ENCODE peak calls at places on chromosome 1, in eight cellular contexts. One of them, this sample, is unnamed.

GRCh38 chr1:44947060-44947773 is 39.2 kb downstream of the EIF2B3 start:
- DNase-seq in heart right ventricle: peak; percentile 13
- DNase-seq in astrocyte: peak; percentile 86
- DNase-seq in spleen: no peak
- DNase-seq in AG04450: peak; percentile 57
- DNase-seq in CD8-positive, alpha-beta T cell: no peak
- DNase-seq in AG09309: peak; percentile 55
- DNase-seq in foreskin fibroblast: peak; percentile 77
- DNase-seq in this sample: peak; percentile 88

GRCh38 chr1:2474104-2474787 is 1.8 kb upstream of the PLCH2 start:
- DNase-seq in heart right ventricle: no peak
- DNase-seq in astrocyte: no peak
- DNase-seq in AG09309: no peak
- DNase-seq in CD8-positive, alpha-beta T cell: no peak
- DNase-seq in AG04450: no peak
- DNase-seq in foreskin fibroblast: no peak
- DNase-seq in spleen: no peak
- DNase-seq in this sample: no peak

GRCh38 chr1:185936641-185937040 is 202.4 kb downstream of the HMCN1 start:
- DNase-seq in spleen: no peak
- DNase-seq in astrocyte: no peak
- DNase-seq in heart right ventricle: no peak
- DNase-seq in CD8-positive, alpha-beta T cell: no peak
- DNase-seq in AG09309: no peak
- DNase-seq in foreskin fibroblast: no peak
- DNase-seq in AG04450: no peak
- DNase-seq in this sample: no peak

GRCh38 chr1:6991271-6991670 is 206.0 kb downstream of the CAMTA1 start:
- DNase-seq in heart right ventricle: no peak
- DNase-seq in AG09309: no peak
- DNase-seq in astrocyte: peak; percentile 92
- DNase-seq in CD8-positive, alpha-beta T cell: no peak
- DNase-seq in spleen: no peak
- DNase-seq in AG04450: peak; percentile 8
- DNase-seq in foreskin fibroblast: peak; percentile 68
- DNase-seq in this sample: peak; percentile 48

GRCh38 chr1:85692730-85693314 is 15.4 kb downstream of the ZNHIT6 start:
- DNase-seq in foreskin fibroblast: peak; percentile 66
- DNase-seq in CD8-positive, alpha-beta T cell: no peak
- DNase-seq in heart right ventricle: no peak
- DNase-seq in AG09309: peak; percentile 47
- DNase-seq in astrocyte: peak; percentile 45
- DNase-seq in spleen: no peak
- DNase-seq in AG04450: peak; percentile 33
- DNase-seq in this sample: peak; percentile 87

GRCh38 chr1:191582169-191582568 is 576.1 kb upstream of the RGS18 start:
- DNase-seq in foreskin fibroblast: no peak
- DNase-seq in spleen: no peak
- DNase-seq in heart right ventricle: no peak
- DNase-seq in CD8-positive, alpha-beta T cell: no peak
- DNase-seq in astrocyte: no peak
- DNase-seq in AG09309: no peak
- DNase-seq in AG04450: no peak
- DNase-seq in this sample: peak; percentile 8

GRCh38 chr1:42179275-42179674 is 14.7 kb upstream of the GUCA2A start:
- DNase-seq in AG04450: no peak
- DNase-seq in spleen: no peak
- DNase-seq in heart right ventricle: no peak
- DNase-seq in astrocyte: peak; percentile 83
- DNase-seq in AG09309: peak; percentile 31
- DNase-seq in foreskin fibroblast: peak; percentile 61
- DNase-seq in CD8-positive, alpha-beta T cell: no peak
- DNase-seq in this sample: peak; percentile 94

GRCh38 chr1:226411619-226412018 is 3.7 kb upstream of the PARP1 start:
- DNase-seq in AG09309: no peak
- DNase-seq in heart right ventricle: no peak
- DNase-seq in astrocyte: no peak
- DNase-seq in spleen: no peak
- DNase-seq in foreskin fibroblast: no peak
- DNase-seq in CD8-positive, alpha-beta T cell: no peak
- DNase-seq in AG04450: no peak
- DNase-seq in this sample: peak; percentile 20

GRCh38 chr1:159911668-159912067 is 11.7 kb upstream of the CFAP45 start:
- DNase-seq in CD8-positive, alpha-beta T cell: no peak
- DNase-seq in spleen: peak; percentile 71
- DNase-seq in heart right ventricle: no peak
- DNase-seq in AG04450: no peak
- DNase-seq in astrocyte: no peak
- DNase-seq in foreskin fibroblast: no peak
- DNase-seq in AG09309: no peak
- DNase-seq in this sample: no peak

GRCh38 chr1:119623651-119624050 is 24.4 kb downstream of the ZNF697 start:
- DNase-seq in foreskin fibroblast: no peak
- DNase-seq in spleen: no peak
- DNase-seq in AG04450: no peak
- DNase-seq in CD8-positive, alpha-beta T cell: no peak
- DNase-seq in heart right ventricle: no peak
- DNase-seq in AG09309: no peak
- DNase-seq in astrocyte: no peak
- DNase-seq in this sample: no peak

GRCh38 chr1:78370779-78371482 is 119.8 kb upstream of the PTGFR start:
- DNase-seq in CD8-positive, alpha-beta T cell: no peak
- DNase-seq in astrocyte: peak; percentile 81
- DNase-seq in AG04450: no peak
- DNase-seq in foreskin fibroblast: peak; percentile 89
- DNase-seq in AG09309: peak; percentile 64
- DNase-seq in heart right ventricle: no peak
- DNase-seq in spleen: no peak
- DNase-seq in this sample: peak; percentile 80

GRCh38 chr1:18142969-18143368 is 35.4 kb downstream of the IGSF21 start:
- DNase-seq in AG09309: no peak
- DNase-seq in astrocyte: no peak
- DNase-seq in heart right ventricle: no peak
- DNase-seq in spleen: peak; percentile 47
- DNase-seq in AG04450: no peak
- DNase-seq in CD8-positive, alpha-beta T cell: no peak
- DNase-seq in foreskin fibroblast: no peak
- DNase-seq in this sample: no peak

GRCh38 chr1:148264374-148265276 is 112.5 kb upstream of the NBPF11 start:
- DNase-seq in spleen: no peak
- DNase-seq in AG09309: no peak
- DNase-seq in foreskin fibroblast: peak; percentile 77
- DNase-seq in astrocyte: peak; percentile 71
- DNase-seq in heart right ventricle: no peak
- DNase-seq in AG04450: no peak
- DNase-seq in CD8-positive, alpha-beta T cell: no peak
- DNase-seq in this sample: peak; percentile 73

GRCh38 chr1:160776178-160776577 is 19.8 kb upstream of the LY9 start:
- DNase-seq in AG09309: no peak
- DNase-seq in spleen: no peak
- DNase-seq in astrocyte: no peak
- DNase-seq in foreskin fibroblast: no peak
- DNase-seq in heart right ventricle: no peak
- DNase-seq in AG04450: no peak
- DNase-seq in CD8-positive, alpha-beta T cell: no peak
- DNase-seq in this sample: no peak

GRCh38 chr1:66637146-66637545 is 103.2 kb downstream of the SGIP1 start:
- DNase-seq in heart right ventricle: no peak
- DNase-seq in foreskin fibroblast: no peak
- DNase-seq in spleen: no peak
- DNase-seq in AG09309: no peak
- DNase-seq in astrocyte: peak; percentile 31
- DNase-seq in CD8-positive, alpha-beta T cell: no peak
- DNase-seq in AG04450: no peak
- DNase-seq in this sample: peak; percentile 58

DNA sequence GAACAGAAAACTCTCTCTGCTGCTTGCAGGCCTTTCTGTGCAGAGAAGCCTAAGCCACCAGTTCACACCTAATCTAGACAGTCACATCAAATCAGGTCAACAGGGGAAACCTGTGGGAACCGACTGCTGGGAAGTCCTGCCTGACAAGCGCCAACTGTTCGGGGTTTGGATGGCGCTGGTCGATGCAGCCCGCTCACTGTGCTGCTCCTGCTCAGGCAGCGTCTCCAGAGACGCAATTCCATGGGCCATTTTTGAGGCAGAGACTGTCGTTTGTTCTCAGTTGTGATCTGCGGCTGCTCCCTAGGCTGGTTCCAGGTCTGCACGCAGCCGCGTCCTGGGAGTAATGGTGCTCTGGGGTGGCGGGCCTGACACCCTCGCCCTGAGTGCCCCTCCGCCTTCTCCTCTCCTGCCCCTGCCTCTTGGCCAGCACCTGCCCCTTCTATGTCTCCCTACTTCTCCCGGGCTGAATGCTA is 1.4 kb downstream of the AGT start:
- DNase-seq in CD8-positive, alpha-beta T cell: no peak
- DNase-seq in foreskin fibroblast: no peak
- DNase-seq in AG04450: no peak
- DNase-seq in astrocyte: no peak
- DNase-seq in heart right ventricle: no peak
- DNase-seq in AG09309: no peak
- DNase-seq in spleen: no peak
- DNase-seq in this sample: no peak
- H3K4me3 ChIP-seq in CD8-positive, alpha-beta T cell: no peak overlapping the region
- H3K4me3 ChIP-seq in foreskin fibroblast: no peak overlapping the region
- H3K4me3 ChIP-seq in AG04450: no peak overlapping the region
- H3K4me3 ChIP-seq in astrocyte: no peak overlapping the region
- H3K4me3 ChIP-seq in heart right ventricle: peak overlapping the region; percentile 56
- H3K4me3 ChIP-seq in AG09309: no peak overlapping the region
- H3K4me3 ChIP-seq in spleen: no peak overlapping the region
- H3K4me3 ChIP-seq in this sample: no peak overlapping the region

GRCh38 chr1:230416430-230416829 is 9.7 kb downstream of the PGBD5 start:
- DNase-seq in AG04450: no peak
- DNase-seq in AG09309: no peak
- DNase-seq in astrocyte: no peak
- DNase-seq in CD8-positive, alpha-beta T cell: no peak
- DNase-seq in spleen: no peak
- DNase-seq in heart right ventricle: no peak
- DNase-seq in foreskin fibroblast: no peak
- DNase-seq in this sample: no peak
- TF ChIP-seq CTCF in AG04450: no peak
- TF ChIP-seq CTCF in AG09309: no peak
- TF ChIP-seq CTCF in astrocyte: no peak
- TF ChIP-seq CTCF in CD8-positive, alpha-beta T cell: no peak
- TF ChIP-seq CTCF in spleen: no peak
- TF ChIP-seq CTCF in heart right ventricle: no peak
- TF ChIP-seq CTCF in foreskin fibroblast: no peak
- TF ChIP-seq CTCF in this sample: no peak

DNA sequence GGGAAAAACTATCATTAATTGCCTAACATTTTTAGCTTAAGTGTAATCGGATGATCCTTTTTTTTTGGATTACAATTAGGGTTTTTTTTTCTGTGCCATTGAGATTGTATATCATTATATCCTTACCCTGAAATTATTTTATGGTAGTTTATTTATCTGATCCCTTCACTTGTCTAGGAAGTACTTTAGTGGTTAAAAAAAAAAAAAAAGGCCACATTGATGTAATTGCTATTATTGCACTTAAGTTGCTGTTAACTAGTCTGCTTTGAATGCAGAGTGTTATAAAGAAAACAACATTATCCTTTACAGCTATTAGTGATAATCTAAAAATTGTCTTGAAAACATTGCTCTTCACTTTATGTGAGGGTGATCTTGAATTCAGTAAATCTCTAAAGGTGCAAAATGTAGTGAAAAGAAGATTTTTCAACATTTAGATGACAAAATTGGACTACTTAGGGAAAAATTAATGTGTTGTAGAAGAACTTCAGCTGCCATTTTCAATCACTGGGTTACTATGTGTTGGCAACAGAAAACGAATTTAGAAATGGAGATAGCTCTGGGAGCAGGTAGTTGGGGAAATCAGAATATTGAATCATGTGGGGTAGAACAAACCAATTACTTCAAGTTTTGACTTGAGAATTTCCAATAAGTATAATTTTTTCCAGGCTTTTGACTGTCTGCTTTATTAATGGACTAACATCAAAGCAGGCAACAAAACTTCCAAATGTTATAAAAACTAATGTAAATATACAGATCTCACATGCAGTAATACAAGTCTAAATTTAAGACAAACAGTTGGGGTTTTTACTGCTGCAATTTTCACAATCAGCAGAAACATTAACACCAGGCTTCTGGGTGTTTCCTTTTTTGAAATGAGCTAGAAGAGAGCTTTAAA is 5.0 kb downstream of the ADGRL2 start:
- DNase-seq in AG09309: no peak
- DNase-seq in AG04450: no peak
- DNase-seq in astrocyte: no peak
- DNase-seq in foreskin fibroblast: no peak
- DNase-seq in spleen: no peak
- DNase-seq in CD8-positive, alpha-beta T cell: no peak
- DNase-seq in heart right ventricle: no peak
- DNase-seq in this sample: no peak
- H3K4me3 ChIP-seq in AG09309: no peak overlapping the region
- H3K4me3 ChIP-seq in AG04450: no peak overlapping the region
- H3K4me3 ChIP-seq in astrocyte: no peak overlapping the region
- H3K4me3 ChIP-seq in foreskin fibroblast: peak overlapping the region; percentile 17
- H3K4me3 ChIP-seq in spleen: peak overlapping the region; percentile 28
- H3K4me3 ChIP-seq in CD8-positive, alpha-beta T cell: no peak overlapping the region
- H3K4me3 ChIP-seq in heart right ventricle: no peak overlapping the region
- H3K4me3 ChIP-seq in this sample: no peak overlapping the region

GRCh38 chr1:222732216-222733159 is 4.5 kb upstream of the FAM177B start:
- DNase-seq in spleen: no peak
- DNase-seq in heart right ventricle: no peak
- DNase-seq in astrocyte: no peak
- DNase-seq in AG04450: no peak
- DNase-seq in CD8-positive, alpha-beta T cell: no peak
- DNase-seq in AG09309: no peak
- DNase-seq in foreskin fibroblast: no peak
- DNase-seq in this sample: no peak

GRCh38 chr1:222736470-222736869 is 532 bp upstream of the FAM177B start:
- DNase-seq in spleen: no peak
- DNase-seq in astrocyte: no peak
- DNase-seq in foreskin fibroblast: no peak
- DNase-seq in CD8-positive, alpha-beta T cell: no peak
- DNase-seq in AG04450: no peak
- DNase-seq in AG09309: no peak
- DNase-seq in heart right ventricle: no peak
- DNase-seq in this sample: no peak

GRCh38 chr1:222736972-222737371 is at the start of gene FAM177B:
- DNase-seq in spleen: no peak
- DNase-seq in CD8-positive, alpha-beta T cell: no peak
- DNase-seq in AG04450: no peak
- DNase-seq in heart right ventricle: no peak
- DNase-seq in foreskin fibroblast: no peak
- DNase-seq in astrocyte: no peak
- DNase-seq in AG09309: no peak
- DNase-seq in this sample: no peak

GRCh38 chr1:222730866-222731265 is 6.1 kb upstream of the FAM177B start:
- DNase-seq in foreskin fibroblast: no peak
- DNase-seq in AG04450: no peak
- DNase-seq in heart right ventricle: no peak
- DNase-seq in spleen: no peak
- DNase-seq in astrocyte: no peak
- DNase-seq in AG09309: no peak
- DNase-seq in CD8-positive, alpha-beta T cell: no peak
- DNase-seq in this sample: no peak

DNA sequence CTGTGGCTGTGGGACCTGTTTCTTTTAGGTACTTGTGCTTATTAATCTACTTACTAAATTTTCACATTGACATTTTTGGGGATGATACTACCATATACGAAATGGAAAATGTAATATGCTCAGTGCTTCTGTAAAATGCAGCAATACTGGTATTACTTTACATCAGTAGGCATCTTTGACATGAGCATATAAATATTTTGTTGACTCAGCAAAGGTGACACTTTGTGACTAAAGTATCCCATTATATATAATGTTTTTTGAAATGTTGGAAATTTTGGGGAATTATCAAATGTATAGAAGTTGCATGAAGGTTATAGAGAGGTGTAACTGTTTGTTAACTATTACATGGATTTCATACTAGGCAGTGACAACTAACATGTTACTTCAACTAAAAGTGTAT is 2.3 kb upstream of the FAM177B start:
- DNase-seq in astrocyte: no peak
- DNase-seq in foreskin fibroblast: no peak
- DNase-seq in AG09309: no peak
- DNase-seq in AG04450: no peak
- DNase-seq in heart right ventricle: no peak
- DNase-seq in CD8-positive, alpha-beta T cell: no peak
- DNase-seq in spleen: no peak
- DNase-seq in this sample: no peak
- TF ChIP-seq CTCF in astrocyte: no peak
- TF ChIP-seq CTCF in foreskin fibroblast: no peak
- TF ChIP-seq CTCF in AG09309: no peak
- TF ChIP-seq CTCF in AG04450: no peak
- TF ChIP-seq CTCF in heart right ventricle: no peak
- TF ChIP-seq CTCF in CD8-positive, alpha-beta T cell: no peak
- TF ChIP-seq CTCF in spleen: no peak
- TF ChIP-seq CTCF in this sample: no peak

This sample was measured in fibroblast of the aortic adventitia.